ENCODE peak calls at places on chromosomes 12 and 14, in eight cellular contexts. P is sciatic nerve; K is stimulated activated CD4-positive, alpha-beta T cell treated with anti-CD3 and anti-CD28 coated beads, TNF-alpha, amount 100 ng/mL, for 4 hours; D is Caki2; G is NCI-H446; C is pons; F is anterior cingulate cortex; U is GM13977. B is an unnamed sample.

GRCh38 chr12:98123186-98123585 is 392.2 kb upstream of the TMPO start:
- DNase-seq in K (no peak), C (no peak), F (no peak), P (no peak), D (no peak), G (no peak), U (no peak), B (no peak)

GRCh38 chr12:50579757-50580267 is 75.0 kb downstream of the DIP2B start:
- DNase-seq in F (no peak), U (peak), P (no peak), K (no peak), C (no peak), G (no peak), D (peak), B (no peak)

GRCh38 chr12:132019891-132020290 is 70.1 kb downstream of the EP400 start:
- DNase-seq in G (no peak), P (peak), D (no peak), F (no peak), U (no peak), C (no peak), K (no peak), B (no peak)

GRCh38 chr12:54292083-54292930 is 8.5 kb downstream of the NFE2 start:
- DNase-seq in F (no peak), U (no peak), C (no peak), P (no peak), G (no peak), K (no peak), D (no peak), B (no peak)

GRCh38 chr12:122079532-122080081 is 1.1 kb downstream of the MLXIP start:
- DNase-seq in U (no peak), K (no peak), F (no peak), G (no peak), C (no peak), D (no peak), P (no peak), B (no peak)

GRCh38 chr12:48296586-48297396 is 53.9 kb downstream of the ZNF641 start:
- DNase-seq in G (no peak), F (peak), U (peak), P (peak), K (peak), C (peak), D (peak), B (peak)

GRCh38 chr12:99029502-99030271 is 384.6 kb downstream of the APAF1 start:
- DNase-seq in D (no peak), C (no peak), G (peak), U (no peak), F (no peak), P (no peak), K (no peak), B (no peak)

GRCh38 chr14:75885829-75886228 is 96.0 kb downstream of the TGFB3 start:
- DNase-seq in G (no peak), D (no peak), F (no peak), K (no peak), U (no peak), P (no peak), C (no peak), B (no peak)

GRCh38 chr14:77133718-77134338 is 7.8 kb downstream of the ZDHHC22 start:
- DNase-seq in D (peak), P (peak), G (no peak), F (no peak), K (no peak), U (peak), C (no peak), B (no peak)

GRCh38 chr14:79274641-79275366 is 936.5 kb downstream of the DIO2 start:
- DNase-seq in C (no peak), D (no peak), P (no peak), U (no peak), F (no peak), G (peak), K (no peak), B (no peak)

GRCh38 chr12:46946137-46946536 is 120.3 kb upstream of the SLC38A4 start:
- DNase-seq in P (no peak), G (no peak), F (no peak), D (no peak), C (no peak), U (no peak), K (no peak), B (no peak)

GRCh38 chr12:124663771-124664366 is 96.5 kb upstream of the NCOR2 start:
- DNase-seq in U (no peak), F (peak), P (no peak), G (no peak), K (no peak), D (no peak), C (peak), B (peak)

GRCh38 chr12:106094304-106094703 is 44.5 kb downstream of the NUAK1 start:
- DNase-seq in K (no peak), D (no peak), U (no peak), G (no peak), P (no peak), C (no peak), F (no peak), B (no peak)

GRCh38 chr12:128791395-128792322 is 32.1 kb downstream of the SLC15A4 start:
- DNase-seq in G (no peak), P (no peak), F (no peak), K (no peak), C (no peak), U (no peak), D (peak), B (no peak)

GRCh38 chr14:97943619-97944018 is 1146.4 kb downstream of the VRK1 start:
- DNase-seq in C (no peak), U (no peak), F (no peak), P (no peak), D (no peak), G (no peak), K (peak), B (no peak)

GRCh38 chr14:102396531-102396930 is 33.8 kb downstream of the TECPR2 start:
- DNase-seq in F (no peak), P (no peak), U (no peak), G (no peak), D (no peak), K (no peak), C (no peak), B (no peak)

GRCh38 chr14:93893550-93894329 is 33.4 kb upstream of the FAM181A start:
- DNase-seq in C (no peak), F (no peak), G (no peak), P (no peak), U (no peak), K (no peak), D (no peak), B (no peak)

GRCh38 chr12:7472060-7472459 is 28.1 kb upstream of the CD163L1 start:
- DNase-seq in C (no peak), D (no peak), U (no peak), K (no peak), G (no peak), F (no peak), P (no peak), B (no peak)

GRCh38 chr12:50572760-50573159 is 68.0 kb downstream of the DIP2B start:
- DNase-seq in G (no peak), U (no peak), P (no peak), F (no peak), C (no peak), D (no peak), K (no peak), B (no peak)

B was measured in amygdala.